ENCODE peak calls at places on chromosomes 7 and 10, in eight cellular contexts. T, R, J, X, N, W, Y and Q are unnamed samples.

GRCh38 chr10:97726636-97727178 is 10.2 kb upstream of the ZFYVE27 start:
- DNase-seq in X (no peak), T (peak), J (peak), N (no peak), W (no peak), R (peak), Y (peak), Q (no peak)

GRCh38 chr10:125795111-125795510 is 19.5 kb upstream of the MMP21 start:
- DNase-seq in T (no peak), N (peak), J (no peak), R (no peak), X (no peak), W (no peak), Y (peak), Q (peak)

GRCh38 chr10:20990604-20991003 is 93.5 kb upstream of the NEBL start:
- DNase-seq in W (no peak), J (peak), R (peak), Y (peak), T (peak), X (no peak), N (no peak), Q (no peak)

GRCh38 chr7:65749518-65749917 is 123.4 kb upstream of the VKORC1L1 start:
- DNase-seq in X (no peak), T (no peak), W (no peak), N (no peak), R (no peak), J (no peak), Y (no peak), Q (no peak)

GRCh38 chr10:96275685-96276418 is 4.5 kb upstream of the BLNK start:
- DNase-seq in T (no peak), Y (no peak), R (no peak), X (no peak), J (peak), N (peak), W (no peak), Q (peak)

GRCh38 chr10:114917927-114918672 is 19.9 kb upstream of the TRUB1 start:
- DNase-seq in Y (peak), W (no peak), X (no peak), R (peak), T (no peak), J (peak), N (no peak), Q (no peak)

GRCh38 chr7:7911339-7911738 is 57.3 kb upstream of the GLCCI1 start:
- DNase-seq in X (no peak), R (peak), N (no peak), Y (peak), T (peak), W (no peak), J (peak), Q (no peak)

GRCh38 chr10:27020243-27020642 is 80.1 kb downstream of the ANKRD26 start:
- DNase-seq in Y (no peak), T (no peak), R (no peak), X (no peak), W (no peak), N (no peak), J (no peak), Q (no peak)

DNA sequence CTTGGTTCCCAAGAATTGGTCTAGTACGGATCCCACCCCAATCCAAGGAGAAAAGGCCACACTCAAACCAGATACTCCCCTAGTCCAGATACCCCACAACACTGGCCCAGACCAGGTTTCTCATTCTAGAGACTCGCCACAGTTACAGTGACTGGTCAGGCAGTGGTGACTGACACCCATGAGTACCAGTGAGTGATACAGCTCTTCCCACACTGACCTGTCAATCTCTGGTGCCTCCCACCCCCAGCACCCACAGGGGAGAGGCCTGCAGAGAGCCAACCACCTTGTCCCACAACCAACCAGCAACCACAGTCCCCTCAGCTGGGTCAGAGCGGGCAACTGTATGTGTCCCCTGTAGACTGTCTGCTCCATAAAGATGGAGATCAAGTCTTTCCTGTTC is 152.8 kb downstream of the NEURL1 start:
- DNase-seq in W (no peak), J (no peak), X (no peak), T (no peak), R (no peak), N (no peak), Y (no peak), Q (no peak)
- H3K4me3 ChIP-seq in W (no peak), J (no peak), X (no peak), T (no peak), R (no peak), N (no peak), Y (no peak), Q (no peak)

DNA sequence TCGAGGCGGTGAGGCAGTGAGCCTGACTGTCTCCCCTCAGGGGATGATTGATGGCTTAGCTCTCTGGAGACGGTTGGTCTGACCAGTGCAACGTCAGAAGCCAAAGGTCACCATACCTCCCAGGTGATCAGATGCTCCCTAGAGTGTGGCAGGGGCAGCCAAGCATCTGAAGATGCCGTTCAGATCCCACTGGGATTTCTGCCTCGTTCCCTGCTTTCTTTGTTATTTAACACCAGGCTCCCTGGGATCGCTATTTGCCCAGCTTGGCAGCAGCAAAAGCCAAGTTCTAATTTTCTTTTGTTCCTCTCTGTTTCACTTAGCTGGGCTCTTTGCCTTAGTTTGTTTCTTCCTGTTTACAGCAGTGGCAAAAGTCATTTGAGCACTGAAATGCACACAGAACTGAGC is 53.5 kb upstream of the SVIL start:
- DNase-seq in X (no peak), Y (no peak), J (no peak), W (no peak), N (no peak), R (no peak), T (no peak), Q (no peak)
- H3K4me3 ChIP-seq in X (peak), Y (no peak), J (no peak), W (no peak), N (no peak), R (no peak), T (no peak), Q (no peak)

GRCh38 chr7:70698219-70698832 is 433.6 kb upstream of the GALNT17 start:
- DNase-seq in Y (peak), T (peak), X (no peak), W (no peak), N (no peak), R (peak), J (peak), Q (peak)
- H3K4me3 ChIP-seq in Y (no peak), T (no peak), X (no peak), W (no peak), N (no peak), R (no peak), J (no peak), Q (no peak)

GRCh38 chr10:11625019-11625735 is 13.7 kb upstream of the USP6NL start:
- DNase-seq in X (no peak), Y (no peak), R (peak), W (no peak), T (no peak), N (no peak), J (no peak), Q (no peak)
- H3K4me3 ChIP-seq in X (no peak), Y (no peak), R (no peak), W (no peak), T (no peak), N (no peak), J (no peak), Q (no peak)

DNA sequence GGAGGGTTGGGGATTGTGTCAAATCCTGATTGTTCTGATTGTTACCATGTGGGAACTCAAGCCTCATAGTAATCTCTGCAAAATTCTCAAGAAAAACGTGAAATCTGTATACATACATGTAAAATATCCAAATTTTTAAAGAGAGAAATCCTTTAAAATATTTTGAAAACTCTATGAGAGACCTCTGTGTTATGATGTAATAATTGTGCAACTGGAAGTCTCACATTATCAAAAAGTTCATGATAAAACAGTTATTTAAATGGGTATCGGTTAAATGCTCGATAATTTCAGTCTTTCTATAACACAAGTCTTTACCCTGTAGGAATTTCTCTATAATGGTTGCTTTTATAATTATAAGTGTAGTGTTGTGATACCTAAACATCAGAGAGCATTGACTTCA is 95.5 kb downstream of the TMEM26 start:
- DNase-seq in X (no peak), R (no peak), T (no peak), W (no peak), Y (no peak), N (no peak), J (no peak), Q (no peak)
- H3K4me3 ChIP-seq in X (no peak), R (no peak), T (no peak), W (no peak), Y (no peak), N (no peak), J (no peak), Q (no peak)